ENCODE peak calls at places on chromosomes 11 and 22, in ten cellular contexts. One of them, this sample, is unnamed.

GRCh38 chr11:94457118-94458029 is 36.3 kb downstream of the MRE11 start:
- DNase-seq in activated CD4-positive, alpha-beta memory T cell treated with anti-CD3 and anti-CD28 coated beads for 36 hours: no peak
- DNase-seq in kidney: no peak
- DNase-seq in AG04450: no peak
- DNase-seq in endothelial cell of umbilical vein: no peak
- DNase-seq in dermis blood vessel endothelial cell: no peak
- DNase-seq in upper lobe of left lung: no peak
- DNase-seq in AML-193: no peak
- DNase-seq in HS-5: no peak
- DNase-seq in suprapubic skin: no peak
- DNase-seq in this sample: no peak

GRCh38 chr11:7383406-7383805 is 101.9 kb upstream of the OLFML1 start:
- DNase-seq in AG04450: no peak
- DNase-seq in dermis blood vessel endothelial cell: no peak
- DNase-seq in kidney: no peak
- DNase-seq in activated CD4-positive, alpha-beta memory T cell treated with anti-CD3 and anti-CD28 coated beads for 36 hours: no peak
- DNase-seq in upper lobe of left lung: no peak
- DNase-seq in HS-5: no peak
- DNase-seq in suprapubic skin: no peak
- DNase-seq in AML-193: no peak
- DNase-seq in endothelial cell of umbilical vein: no peak
- DNase-seq in this sample: no peak

GRCh38 chr11:69269388-69269787 is 24.6 kb upstream of the MYEOV start:
- DNase-seq in HS-5: no peak
- DNase-seq in kidney: no peak
- DNase-seq in AG04450: no peak
- DNase-seq in dermis blood vessel endothelial cell: no peak
- DNase-seq in suprapubic skin: no peak
- DNase-seq in endothelial cell of umbilical vein: no peak
- DNase-seq in upper lobe of left lung: no peak
- DNase-seq in activated CD4-positive, alpha-beta memory T cell treated with anti-CD3 and anti-CD28 coated beads for 36 hours: no peak
- DNase-seq in AML-193: no peak
- DNase-seq in this sample: no peak

GRCh38 chr11:108624196-108624925 is 30.8 kb upstream of the EXPH5 start:
- DNase-seq in AML-193: no peak
- DNase-seq in kidney: no peak
- DNase-seq in activated CD4-positive, alpha-beta memory T cell treated with anti-CD3 and anti-CD28 coated beads for 36 hours: no peak
- DNase-seq in suprapubic skin: no peak
- DNase-seq in HS-5: no peak
- DNase-seq in upper lobe of left lung: no peak
- DNase-seq in AG04450: no peak
- DNase-seq in dermis blood vessel endothelial cell: no peak
- DNase-seq in endothelial cell of umbilical vein: no peak
- DNase-seq in this sample: no peak

GRCh38 chr22:17430298-17430900 is 61.1 kb downstream of the CECR2 start:
- DNase-seq in AML-193: no peak
- DNase-seq in kidney: no peak
- DNase-seq in upper lobe of left lung: no peak
- DNase-seq in endothelial cell of umbilical vein: no peak
- DNase-seq in HS-5: no peak
- DNase-seq in AG04450: no peak
- DNase-seq in dermis blood vessel endothelial cell: no peak
- DNase-seq in suprapubic skin: no peak
- DNase-seq in activated CD4-positive, alpha-beta memory T cell treated with anti-CD3 and anti-CD28 coated beads for 36 hours: no peak
- DNase-seq in this sample: no peak

GRCh38 chr11:76218449-76219206 is 12.3 kb upstream of the WNT11 start:
- DNase-seq in dermis blood vessel endothelial cell: no peak
- DNase-seq in AG04450: no peak
- DNase-seq in suprapubic skin: no peak
- DNase-seq in activated CD4-positive, alpha-beta memory T cell treated with anti-CD3 and anti-CD28 coated beads for 36 hours: no peak
- DNase-seq in endothelial cell of umbilical vein: no peak
- DNase-seq in HS-5: no peak
- DNase-seq in AML-193: no peak
- DNase-seq in upper lobe of left lung: no peak
- DNase-seq in kidney: peak; percentile 21
- DNase-seq in this sample: no peak

GRCh38 chr11:134739136-134739535 is 327.1 kb upstream of the B3GAT1 start:
- DNase-seq in HS-5: no peak
- DNase-seq in suprapubic skin: peak; percentile 13
- DNase-seq in activated CD4-positive, alpha-beta memory T cell treated with anti-CD3 and anti-CD28 coated beads for 36 hours: no peak
- DNase-seq in endothelial cell of umbilical vein: no peak
- DNase-seq in AG04450: no peak
- DNase-seq in AML-193: no peak
- DNase-seq in kidney: no peak
- DNase-seq in dermis blood vessel endothelial cell: no peak
- DNase-seq in upper lobe of left lung: peak; percentile 6
- DNase-seq in this sample: no peak

GRCh38 chr11:20050551-20051333 is 109.5 kb downstream of the DBX1 start:
- DNase-seq in endothelial cell of umbilical vein: no peak
- DNase-seq in AG04450: no peak
- DNase-seq in HS-5: peak; percentile 3
- DNase-seq in suprapubic skin: no peak
- DNase-seq in AML-193: no peak
- DNase-seq in activated CD4-positive, alpha-beta memory T cell treated with anti-CD3 and anti-CD28 coated beads for 36 hours: no peak
- DNase-seq in upper lobe of left lung: no peak
- DNase-seq in dermis blood vessel endothelial cell: no peak
- DNase-seq in kidney: no peak
- DNase-seq in this sample: no peak

GRCh38 chr11:35619754-35620640 is 1.7 kb downstream of the FJX1 start:
- DNase-seq in suprapubic skin: no peak
- DNase-seq in AG04450: no peak
- DNase-seq in AML-193: no peak
- DNase-seq in dermis blood vessel endothelial cell: peak; percentile 69
- DNase-seq in kidney: peak; percentile 81
- DNase-seq in endothelial cell of umbilical vein: peak; percentile 43
- DNase-seq in HS-5: no peak
- DNase-seq in activated CD4-positive, alpha-beta memory T cell treated with anti-CD3 and anti-CD28 coated beads for 36 hours: no peak
- DNase-seq in upper lobe of left lung: no peak
- DNase-seq in this sample: peak; percentile 62

GRCh38 chr11:61486779-61487178 is 21.8 kb upstream of the LRRC10B start:
- DNase-seq in dermis blood vessel endothelial cell: no peak
- DNase-seq in suprapubic skin: no peak
- DNase-seq in activated CD4-positive, alpha-beta memory T cell treated with anti-CD3 and anti-CD28 coated beads for 36 hours: no peak
- DNase-seq in HS-5: no peak
- DNase-seq in AML-193: no peak
- DNase-seq in upper lobe of left lung: no peak
- DNase-seq in kidney: no peak
- DNase-seq in endothelial cell of umbilical vein: no peak
- DNase-seq in AG04450: no peak
- DNase-seq in this sample: no peak

GRCh38 chr22:28442951-28443876 is 236.4 kb downstream of the TTC28 start:
- DNase-seq in suprapubic skin: no peak
- DNase-seq in AG04450: no peak
- DNase-seq in AML-193: peak; percentile 65
- DNase-seq in activated CD4-positive, alpha-beta memory T cell treated with anti-CD3 and anti-CD28 coated beads for 36 hours: peak; percentile 23
- DNase-seq in dermis blood vessel endothelial cell: peak; percentile 83
- DNase-seq in endothelial cell of umbilical vein: peak; percentile 80
- DNase-seq in HS-5: no peak
- DNase-seq in kidney: peak; percentile 85
- DNase-seq in upper lobe of left lung: peak; percentile 56
- DNase-seq in this sample: no peak

GRCh38 chr11:130671801-130672700 is 223.6 kb downstream of the ADAMTS15 start:
- DNase-seq in HS-5: no peak
- DNase-seq in AML-193: no peak
- DNase-seq in kidney: peak; percentile 79
- DNase-seq in suprapubic skin: no peak
- DNase-seq in upper lobe of left lung: peak; percentile 49
- DNase-seq in AG04450: peak; percentile 84
- DNase-seq in dermis blood vessel endothelial cell: peak; percentile 44
- DNase-seq in activated CD4-positive, alpha-beta memory T cell treated with anti-CD3 and anti-CD28 coated beads for 36 hours: no peak
- DNase-seq in endothelial cell of umbilical vein: no peak
- DNase-seq in this sample: no peak

GRCh38 chr22:27336151-27337090 is 465.1 kb downstream of the MN1 start:
- DNase-seq in HS-5: peak; percentile 43
- DNase-seq in dermis blood vessel endothelial cell: no peak
- DNase-seq in upper lobe of left lung: no peak
- DNase-seq in endothelial cell of umbilical vein: no peak
- DNase-seq in suprapubic skin: no peak
- DNase-seq in kidney: no peak
- DNase-seq in AG04450: no peak
- DNase-seq in AML-193: no peak
- DNase-seq in activated CD4-positive, alpha-beta memory T cell treated with anti-CD3 and anti-CD28 coated beads for 36 hours: no peak
- DNase-seq in this sample: no peak

GRCh38 chr11:113874920-113875413 is 405 bp downstream of the USP28 start:
- DNase-seq in dermis blood vessel endothelial cell: peak; percentile 36
- DNase-seq in endothelial cell of umbilical vein: peak; percentile 53
- DNase-seq in kidney: no peak
- DNase-seq in AG04450: no peak
- DNase-seq in suprapubic skin: peak; percentile 76
- DNase-seq in HS-5: no peak
- DNase-seq in activated CD4-positive, alpha-beta memory T cell treated with anti-CD3 and anti-CD28 coated beads for 36 hours: peak; percentile 62
- DNase-seq in AML-193: peak; percentile 30
- DNase-seq in upper lobe of left lung: no peak
- DNase-seq in this sample: no peak

GRCh38 chr11:130423541-130424155 is 4.8 kb downstream of the ADAMTS8 start:
- DNase-seq in dermis blood vessel endothelial cell: no peak
- DNase-seq in AG04450: no peak
- DNase-seq in endothelial cell of umbilical vein: no peak
- DNase-seq in HS-5: no peak
- DNase-seq in activated CD4-positive, alpha-beta memory T cell treated with anti-CD3 and anti-CD28 coated beads for 36 hours: no peak
- DNase-seq in suprapubic skin: no peak
- DNase-seq in kidney: no peak
- DNase-seq in upper lobe of left lung: peak; percentile 51
- DNase-seq in AML-193: no peak
- DNase-seq in this sample: no peak

GRCh38 chr11:123045101-123045500 is 16.8 kb downstream of the HSPA8 start:
- DNase-seq in suprapubic skin: no peak
- DNase-seq in activated CD4-positive, alpha-beta memory T cell treated with anti-CD3 and anti-CD28 coated beads for 36 hours: no peak
- DNase-seq in HS-5: no peak
- DNase-seq in endothelial cell of umbilical vein: no peak
- DNase-seq in kidney: no peak
- DNase-seq in AG04450: no peak
- DNase-seq in AML-193: no peak
- DNase-seq in upper lobe of left lung: no peak
- DNase-seq in dermis blood vessel endothelial cell: no peak
- DNase-seq in this sample: no peak

GRCh38 chr11:13595166-13595565 is 73.3 kb upstream of the FAR1 start:
- DNase-seq in activated CD4-positive, alpha-beta memory T cell treated with anti-CD3 and anti-CD28 coated beads for 36 hours: no peak
- DNase-seq in suprapubic skin: no peak
- DNase-seq in AG04450: no peak
- DNase-seq in endothelial cell of umbilical vein: no peak
- DNase-seq in kidney: no peak
- DNase-seq in upper lobe of left lung: no peak
- DNase-seq in dermis blood vessel endothelial cell: no peak
- DNase-seq in HS-5: peak; percentile 57
- DNase-seq in AML-193: no peak
- DNase-seq in this sample: peak; percentile 7

GRCh38 chr11:72584933-72585597 is 89.2 kb downstream of the PDE2A start:
- DNase-seq in endothelial cell of umbilical vein: no peak
- DNase-seq in AML-193: no peak
- DNase-seq in HS-5: no peak
- DNase-seq in kidney: peak; percentile 34
- DNase-seq in suprapubic skin: peak; percentile 52
- DNase-seq in AG04450: no peak
- DNase-seq in upper lobe of left lung: no peak
- DNase-seq in activated CD4-positive, alpha-beta memory T cell treated with anti-CD3 and anti-CD28 coated beads for 36 hours: peak; percentile 22
- DNase-seq in dermis blood vessel endothelial cell: no peak
- DNase-seq in this sample: no peak

GRCh38 chr11:74937696-74938475 is 11.0 kb downstream of the XRRA1 start:
- DNase-seq in upper lobe of left lung: no peak
- DNase-seq in AG04450: no peak
- DNase-seq in activated CD4-positive, alpha-beta memory T cell treated with anti-CD3 and anti-CD28 coated beads for 36 hours: no peak
- DNase-seq in endothelial cell of umbilical vein: peak; percentile 71
- DNase-seq in suprapubic skin: no peak
- DNase-seq in AML-193: no peak
- DNase-seq in kidney: no peak
- DNase-seq in dermis blood vessel endothelial cell: peak; percentile 71
- DNase-seq in HS-5: no peak
- DNase-seq in this sample: no peak

This sample was measured in SW 1271.